ENCODE peak calls at places on chromosomes 4 and X, in eight cellular contexts. K, N, F, L, X, I, Y and O are unnamed samples.

GRCh38 chr4:20544645-20545044 is 155.6 kb upstream of the PACRGL start:
- DNase-seq in K (no peak), N (peak; percentile 56), F (no peak), L (no peak), X (no peak), I (no peak), Y (no peak), O (no peak)

GRCh38 chr4:90121961-90122748 is 5.0 kb upstream of the CCSER1 start:
- DNase-seq in K (no peak), N (no peak), F (no peak), L (peak; percentile 27), X (no peak), I (no peak), Y (no peak), O (no peak)

GRCh38 chr4:100422911-100423310 is 94.9 kb downstream of the EMCN start:
- DNase-seq in K (no peak), N (peak; percentile 19), F (no peak), L (no peak), X (no peak), I (no peak), Y (no peak), O (no peak)

GRCh38 chr4:3291969-3292570 is 751 bp upstream of the RGS12 start:
- DNase-seq in K (no peak), N (peak; percentile 52), F (peak; percentile 68), L (peak; percentile 60), X (no peak), I (peak; percentile 60), Y (peak; percentile 61), O (peak; percentile 82)

GRCh38 chr4:125642645-125643044 is 327.9 kb downstream of the FAT4 start:
- DNase-seq in K (no peak), N (no peak), F (no peak), L (no peak), X (no peak), I (no peak), Y (no peak), O (no peak)

GRCh38 chrX:52217494-52218160 is 32.9 kb downstream of the MAGED4 start:
- DNase-seq in K (no peak), N (no peak), F (no peak), L (no peak), X (no peak), I (no peak), Y (peak; percentile 10), O (no peak)

GRCh38 chr4:128521156-128521555 is 233.5 kb upstream of the PGRMC2 start:
- DNase-seq in K (no peak), N (no peak), F (no peak), L (no peak), X (no peak), I (no peak), Y (no peak), O (no peak)

GRCh38 chr4:23458061-23458460 is 431.8 kb downstream of the PPARGC1A start:
- DNase-seq in K (no peak), N (no peak), F (no peak), L (no peak), X (no peak), I (no peak), Y (no peak), O (no peak)

GRCh38 chr4:1554876-1555265 is 129.2 kb downstream of the FAM53A start:
- DNase-seq in K (no peak), N (no peak), F (no peak), L (no peak), X (no peak), I (no peak), Y (no peak), O (no peak)

GRCh38 chr4:32485976-32486375 is 1765.8 kb downstream of the PCDH7 start:
- DNase-seq in K (no peak), N (no peak), F (peak; percentile 2), L (no peak), X (no peak), I (no peak), Y (no peak), O (no peak)

GRCh38 chrX:51456246-51456645 is 40.1 kb downstream of the NUDT11 start:
- DNase-seq in K (no peak), N (no peak), F (no peak), L (no peak), X (no peak), I (no peak), Y (no peak), O (no peak)

GRCh38 chr4:146244496-146244895 is 30.2 kb downstream of the REELD1 start:
- DNase-seq in K (no peak), N (no peak), F (no peak), L (no peak), X (no peak), I (no peak), Y (no peak), O (no peak)